ENCODE peak calls at places on chromosomes 16 and 17, in five cellular contexts. One of them, this sample, is unnamed.

GRCh38 chr16:58854392-58854791 is 120.3 kb upstream of the GOT2 start:
- DNase-seq in PC-9: no peak
- DNase-seq in stimulated activated CD4-positive, alpha-beta T cell treated with anti-CD3 and anti-CD28 coated beads, TNF-alpha, amount 100 ng/mL, for 1 hour: no peak
- DNase-seq in HT-29: no peak
- DNase-seq in kidney glomerular epithelial cell: no peak
- DNase-seq in this sample: no peak

GRCh38 chr16:86048882-86049585 is 150.1 kb downstream of the IRF8 start:
- DNase-seq in PC-9: no peak
- DNase-seq in stimulated activated CD4-positive, alpha-beta T cell treated with anti-CD3 and anti-CD28 coated beads, TNF-alpha, amount 100 ng/mL, for 1 hour: no peak
- DNase-seq in HT-29: no peak
- DNase-seq in kidney glomerular epithelial cell: no peak
- DNase-seq in this sample: no peak

GRCh38 chr17:15403276-15403939 is 62.0 kb upstream of the TEKT3 start:
- DNase-seq in HT-29: no peak
- DNase-seq in kidney glomerular epithelial cell: no peak
- DNase-seq in stimulated activated CD4-positive, alpha-beta T cell treated with anti-CD3 and anti-CD28 coated beads, TNF-alpha, amount 100 ng/mL, for 1 hour: no peak
- DNase-seq in PC-9: no peak
- DNase-seq in this sample: no peak

GRCh38 chr16:51148674-51149228 is 2.3 kb downstream of the SALL1 start:
- DNase-seq in stimulated activated CD4-positive, alpha-beta T cell treated with anti-CD3 and anti-CD28 coated beads, TNF-alpha, amount 100 ng/mL, for 1 hour: no peak
- DNase-seq in HT-29: no peak
- DNase-seq in kidney glomerular epithelial cell: peak
- DNase-seq in PC-9: no peak
- DNase-seq in this sample: no peak

GRCh38 chr17:17706140-17707060 is 25.1 kb downstream of the RAI1 start:
- DNase-seq in stimulated activated CD4-positive, alpha-beta T cell treated with anti-CD3 and anti-CD28 coated beads, TNF-alpha, amount 100 ng/mL, for 1 hour: no peak
- DNase-seq in PC-9: no peak
- DNase-seq in kidney glomerular epithelial cell: no peak
- DNase-seq in HT-29: no peak
- DNase-seq in this sample: no peak

GRCh38 chr17:40347319-40348135 is 17.0 kb downstream of the GJD3 start:
- DNase-seq in PC-9: no peak
- DNase-seq in HT-29: no peak
- DNase-seq in stimulated activated CD4-positive, alpha-beta T cell treated with anti-CD3 and anti-CD28 coated beads, TNF-alpha, amount 100 ng/mL, for 1 hour: no peak
- DNase-seq in kidney glomerular epithelial cell: no peak
- DNase-seq in this sample: no peak

GRCh38 chr17:8830141-8830540 is 31.0 kb upstream of the MFSD6L start:
- DNase-seq in stimulated activated CD4-positive, alpha-beta T cell treated with anti-CD3 and anti-CD28 coated beads, TNF-alpha, amount 100 ng/mL, for 1 hour: no peak
- DNase-seq in kidney glomerular epithelial cell: no peak
- DNase-seq in HT-29: no peak
- DNase-seq in PC-9: no peak
- DNase-seq in this sample: no peak

GRCh38 chr17:36935681-36936454 is 1.4 kb upstream of the LHX1 start:
- DNase-seq in stimulated activated CD4-positive, alpha-beta T cell treated with anti-CD3 and anti-CD28 coated beads, TNF-alpha, amount 100 ng/mL, for 1 hour: no peak
- DNase-seq in HT-29: peak
- DNase-seq in kidney glomerular epithelial cell: peak
- DNase-seq in PC-9: peak
- DNase-seq in this sample: no peak

GRCh38 chr17:57985675-57985974 is 2.4 kb downstream of the VEZF1 start:
- DNase-seq in PC-9: no peak
- DNase-seq in stimulated activated CD4-positive, alpha-beta T cell treated with anti-CD3 and anti-CD28 coated beads, TNF-alpha, amount 100 ng/mL, for 1 hour: no peak
- DNase-seq in kidney glomerular epithelial cell: peak
- DNase-seq in HT-29: peak
- DNase-seq in this sample: no peak

GRCh38 chr17:13631541-13631940 is 29.8 kb upstream of the HS3ST3A1 start:
- DNase-seq in kidney glomerular epithelial cell: no peak
- DNase-seq in stimulated activated CD4-positive, alpha-beta T cell treated with anti-CD3 and anti-CD28 coated beads, TNF-alpha, amount 100 ng/mL, for 1 hour: no peak
- DNase-seq in PC-9: no peak
- DNase-seq in HT-29: no peak
- DNase-seq in this sample: no peak

GRCh38 chr16:16163571-16163970 is 59.7 kb downstream of the ABCC6 start:
- DNase-seq in kidney glomerular epithelial cell: no peak
- DNase-seq in stimulated activated CD4-positive, alpha-beta T cell treated with anti-CD3 and anti-CD28 coated beads, TNF-alpha, amount 100 ng/mL, for 1 hour: no peak
- DNase-seq in HT-29: no peak
- DNase-seq in PC-9: no peak
- DNase-seq in this sample: no peak

GRCh38 chr17:57892820-57893595 is 43.2 kb upstream of the MRPS23 start:
- DNase-seq in PC-9: peak
- DNase-seq in kidney glomerular epithelial cell: peak
- DNase-seq in stimulated activated CD4-positive, alpha-beta T cell treated with anti-CD3 and anti-CD28 coated beads, TNF-alpha, amount 100 ng/mL, for 1 hour: no peak
- DNase-seq in HT-29: peak
- DNase-seq in this sample: no peak

GRCh38 chr16:47970291-47970931 is 185.4 kb downstream of the ABCC12 start:
- DNase-seq in kidney glomerular epithelial cell: peak
- DNase-seq in PC-9: peak
- DNase-seq in stimulated activated CD4-positive, alpha-beta T cell treated with anti-CD3 and anti-CD28 coated beads, TNF-alpha, amount 100 ng/mL, for 1 hour: no peak
- DNase-seq in HT-29: peak
- DNase-seq in this sample: no peak

GRCh38 chr17:33227911-33228310 is 65.2 kb downstream of the ASIC2 start:
- DNase-seq in HT-29: no peak
- DNase-seq in stimulated activated CD4-positive, alpha-beta T cell treated with anti-CD3 and anti-CD28 coated beads, TNF-alpha, amount 100 ng/mL, for 1 hour: no peak
- DNase-seq in PC-9: no peak
- DNase-seq in kidney glomerular epithelial cell: no peak
- DNase-seq in this sample: no peak

GRCh38 chr17:75909051-75909811 is 4.5 kb upstream of the MRPL38 start:
- DNase-seq in HT-29: peak
- DNase-seq in kidney glomerular epithelial cell: no peak
- DNase-seq in PC-9: no peak
- DNase-seq in stimulated activated CD4-positive, alpha-beta T cell treated with anti-CD3 and anti-CD28 coated beads, TNF-alpha, amount 100 ng/mL, for 1 hour: no peak
- DNase-seq in this sample: no peak

GRCh38 chr17:34378664-34379101 is 15.7 kb upstream of the CCL1 start:
- DNase-seq in HT-29: no peak
- DNase-seq in PC-9: no peak
- DNase-seq in kidney glomerular epithelial cell: no peak
- DNase-seq in stimulated activated CD4-positive, alpha-beta T cell treated with anti-CD3 and anti-CD28 coated beads, TNF-alpha, amount 100 ng/mL, for 1 hour: no peak
- DNase-seq in this sample: no peak

This sample was measured in NCI-H1930.